ENCODE peak calls at places on chromosomes 1 and 21, in seven cellular contexts. J is breast epithelium; F is cardiac muscle cell; Q is A549; Y is mammary epithelial cell; W is CD4-positive, CD25-positive, alpha-beta regulatory T cell; V is heart left ventricle. U is an unnamed sample.
A peak's percentile ranks its signal among the peaks of the same experiment; 100 is the strongest.

GRCh38 chr1:108182854-108183253 is 17.3 kb downstream of the SLC25A24 start:
- DNase-seq in W (no peak), J (no peak), Y (no peak), Q (no peak), V (no peak), F (no peak), U (no peak)

GRCh38 chr1:18233176-18233864 is 125.7 kb downstream of the IGSF21 start:
- DNase-seq in Q (no peak), F (no peak), Y (no peak), V (no peak), J (no peak), W (no peak), U (no peak)

GRCh38 chr1:88983791-88984552 is 8.5 kb downstream of the KYAT3 start:
- DNase-seq in W (peak; percentile 67), J (no peak), Y (peak; percentile 61), V (no peak), F (peak; percentile 75), Q (peak; percentile 36), U (no peak)

GRCh38 chr1:246170574-246171261 is 336.4 kb downstream of the SMYD3 start:
- DNase-seq in W (no peak), F (no peak), V (no peak), Y (no peak), J (no peak), Q (no peak), U (no peak)

GRCh38 chr1:43282220-43283195 is 2.9 kb downstream of the C1orf210 start:
- DNase-seq in J (no peak), Y (no peak), Q (no peak), F (no peak), V (no peak), W (no peak), U (peak; percentile 66)

GRCh38 chr21:39527664-39528381 is 76.1 kb downstream of the SH3BGR start:
- DNase-seq in Q (no peak), W (no peak), V (no peak), F (no peak), Y (no peak), J (no peak), U (no peak)

GRCh38 chr1:10693497-10694273 is 102.8 kb downstream of the CASZ1 start:
- DNase-seq in V (no peak), F (no peak), W (peak; percentile 56), Q (peak; percentile 28), Y (no peak), J (no peak), U (peak; percentile 76)

GRCh38 chr1:181482001-181482430 is 1.3 kb upstream of the CACNA1E start:
- DNase-seq in F (no peak), V (no peak), J (no peak), W (no peak), Y (no peak), Q (no peak), U (no peak)

GRCh38 chr1:228732426-228732825 is 2.9 kb upstream of the RHOU start:
- DNase-seq in Q (no peak), V (no peak), Y (no peak), F (no peak), J (no peak), W (no peak), U (no peak)

GRCh38 chr1:203197625-203198024 is 11.1 kb upstream of the CHI3L1 start:
- DNase-seq in F (peak; percentile 88), W (no peak), Q (no peak), J (no peak), V (no peak), Y (peak; percentile 16), U (peak; percentile 39)

GRCh38 chr21:45869121-45870007 is 112.2 kb upstream of the COL6A1 start:
- DNase-seq in Q (no peak), Y (no peak), J (no peak), V (no peak), W (no peak), F (peak; percentile 55), U (no peak)

GRCh38 chr1:210748796-210749195 is 385.2 kb downstream of the KCNH1 start:
- DNase-seq in J (no peak), Y (no peak), V (no peak), F (no peak), W (no peak), Q (no peak), U (no peak)

GRCh38 chr1:226679303-226679702 is 59.8 kb downstream of the ITPKB start:
- DNase-seq in W (no peak), Y (no peak), Q (no peak), J (no peak), F (no peak), V (no peak), U (no peak)
- H3K27ac ChIP-seq in W (peak overlapping the region; percentile 94), Y (no peak overlapping the region), Q (no peak overlapping the region), J (peak overlapping the region; percentile 84), F (peak overlapping the region; percentile 94), V (peak overlapping the region; percentile 89), U (peak overlapping the region; percentile 85)

GRCh38 chr1:168499094-168500049 is 44.4 kb downstream of the XCL2 start:
- DNase-seq in Y (peak; percentile 62), V (no peak), W (no peak), F (no peak), J (no peak), Q (no peak), U (no peak)

GRCh38 chr1:168491527-168492164 is 52.2 kb downstream of the XCL2 start:
- DNase-seq in Y (no peak), V (no peak), F (no peak), Q (no peak), W (no peak), J (no peak), U (no peak)

GRCh38 chr1:168498159-168498609 is 45.6 kb downstream of the XCL2 start:
- DNase-seq in J (no peak), W (no peak), Y (no peak), F (peak; percentile 87), Q (no peak), V (no peak), U (no peak)

DNA sequence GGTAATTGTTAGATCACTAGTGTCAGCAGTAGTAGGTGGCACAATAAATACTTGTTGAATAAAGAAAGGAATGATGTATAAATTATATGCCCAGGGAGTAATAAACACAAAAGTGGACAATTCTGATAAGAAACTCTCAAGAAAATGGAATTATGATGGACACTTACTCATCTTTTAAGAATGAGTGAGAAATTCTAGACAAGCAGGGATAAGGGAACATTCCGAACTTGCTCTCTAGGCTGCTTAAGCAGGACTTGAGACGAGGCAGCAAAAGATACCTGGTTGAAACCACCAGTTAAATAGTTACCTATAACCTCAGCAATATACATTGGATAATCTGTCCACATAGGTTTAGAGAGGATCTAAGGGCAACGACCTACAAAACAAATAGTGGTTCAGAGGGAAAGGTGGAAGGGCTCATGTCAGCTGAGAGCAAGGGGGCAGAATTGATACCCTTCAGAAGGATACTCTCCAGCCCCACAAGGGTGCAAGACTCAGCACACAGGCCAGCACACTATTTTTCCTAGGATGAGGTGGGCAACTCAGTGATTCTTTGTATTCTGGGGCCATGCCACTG is 46.3 kb downstream of the XCL2 start:
- DNase-seq in F (no peak), Q (no peak), W (no peak), V (no peak), J (no peak), Y (no peak), U (no peak)
- H3K4me1 ChIP-seq in F (peaks cover 53% of the 10 kb centered on the region), Q (peaks cover 49% of the 10 kb centered on the region), W (no peaks in the 10 kb centered on the region), V (peaks cover 10% of the 10 kb centered on the region), J (no peaks in the 10 kb centered on the region), Y (no peaks in the 10 kb centered on the region), U (peaks cover 5% of the 10 kb centered on the region)

DNA sequence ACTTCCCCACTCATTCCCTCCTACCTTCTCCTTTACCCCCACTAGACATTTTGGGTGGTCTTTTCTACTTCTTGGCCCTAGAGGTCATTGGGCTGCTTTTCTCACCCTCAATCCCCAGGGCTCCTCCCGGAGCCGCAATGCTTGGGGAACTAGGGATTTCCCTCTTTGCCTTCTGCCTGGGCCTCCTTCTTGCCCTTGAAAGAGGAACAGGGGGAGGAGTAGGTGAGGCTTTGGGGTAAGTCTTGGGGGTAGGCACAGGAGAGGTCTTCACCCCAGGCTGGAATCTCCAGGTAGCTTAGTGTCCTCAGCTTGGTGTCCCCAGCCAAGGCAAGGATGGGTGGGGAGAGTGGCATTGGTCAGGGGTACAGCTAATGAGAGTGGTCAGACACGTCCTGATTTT is 56.2 kb upstream of the EPS8L3 start:
- DNase-seq in Y (no peak), F (no peak), W (no peak), Q (no peak), V (no peak), J (no peak), U (no peak)
- H3K4me3 ChIP-seq in Y (no peak overlapping the region), F (no peak overlapping the region), W (no peak overlapping the region), Q (no peak overlapping the region), V (no peak overlapping the region), J (no peak overlapping the region), U (no peak overlapping the region)

DNA sequence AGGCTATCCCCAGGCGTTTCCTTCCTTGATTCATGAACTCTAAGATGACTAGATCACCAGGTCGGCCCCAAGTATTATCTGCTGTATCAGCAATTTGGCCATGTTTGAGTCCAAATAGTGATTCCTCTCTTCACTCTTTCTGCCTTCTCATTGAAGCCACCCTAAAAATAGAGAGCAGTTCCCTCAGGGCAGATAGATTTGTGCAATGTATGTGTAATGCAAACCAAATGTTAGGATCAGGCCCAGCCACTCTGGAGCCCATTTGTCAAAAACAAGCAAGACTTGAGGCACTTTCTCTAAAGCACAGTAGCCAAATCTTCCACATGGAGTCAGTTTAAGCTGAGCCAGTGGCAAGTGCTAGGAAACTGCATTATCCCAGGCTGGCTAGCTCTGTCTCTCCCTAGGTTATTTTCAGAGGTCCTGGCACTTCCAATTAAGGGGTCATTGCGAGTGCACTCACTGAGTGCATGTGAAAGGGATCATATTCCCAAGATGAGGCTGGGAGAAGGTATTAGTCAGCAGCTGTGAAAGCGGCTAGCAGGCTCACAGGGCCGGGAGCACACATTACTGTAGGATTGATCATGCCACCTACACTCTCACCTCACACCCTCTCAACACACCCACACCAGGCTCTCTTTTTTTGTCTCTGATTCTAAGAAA is 97.9 kb upstream of the RAB3GAP2 start:
- DNase-seq in Q (no peak), J (no peak), V (no peak), F (peak; percentile 37), Y (peak; percentile 94), W (no peak), U (no peak)
- H3K27ac ChIP-seq in Q (no peak overlapping the region), J (no peak overlapping the region), V (peak overlapping the region; percentile 40), F (peak overlapping the region; percentile 94), Y (peak overlapping the region; percentile 16), W (no peak overlapping the region), U (no peak overlapping the region)

DNA sequence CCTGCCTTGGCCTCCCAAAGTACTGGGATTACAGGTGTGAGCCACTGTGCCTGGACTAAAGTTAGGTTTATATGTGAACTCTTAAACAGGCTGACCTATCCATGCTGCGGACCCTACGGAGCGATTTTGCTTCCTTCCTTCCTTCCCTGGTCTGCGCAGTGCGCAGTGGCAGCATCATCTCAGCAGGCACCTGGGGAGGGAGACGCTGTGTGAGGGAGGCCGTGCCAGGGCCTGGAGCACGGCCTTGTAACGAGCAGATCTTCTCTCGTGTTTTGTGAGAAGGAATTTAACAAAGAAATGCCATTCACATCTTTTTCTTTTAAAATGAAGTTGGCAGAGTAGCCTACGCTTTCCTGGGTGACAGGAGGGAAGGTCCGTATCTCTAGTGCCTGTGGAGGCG is 45.8 kb downstream of the PKNOX1 start:
- DNase-seq in Y (no peak), Q (no peak), W (no peak), J (no peak), F (no peak), V (no peak), U (peak; percentile 36)
- H3K4me1 ChIP-seq in Y (no peaks in the 10 kb centered on the region), Q (no peaks in the 10 kb centered on the region), W (no peaks in the 10 kb centered on the region), J (no peaks in the 10 kb centered on the region), F (no peaks in the 10 kb centered on the region), V (no peaks in the 10 kb centered on the region), U (no peaks in the 10 kb centered on the region)

U was measured in upper lobe of right lung.